ENCODE peak calls at places on chromosomes 4 and X, in five cellular contexts. T, L, V, S and I are unnamed samples.

GRCh38 chr4:57131849-57132745 is 21.9 kb upstream of the IGFBP7 start:
- DNase-seq in V (no peak), L (no peak), T (no peak), S (no peak), I (peak)

GRCh38 chr4:17385403-17385802 is 126.5 kb downstream of the QDPR start:
- DNase-seq in L (peak), V (no peak), T (no peak), S (no peak), I (peak)

GRCh38 chrX:2898861-2899512 is 30.2 kb downstream of the ARSD start:
- DNase-seq in S (no peak), T (peak), V (no peak), L (no peak), I (no peak)

GRCh38 chr4:98620087-98620784 is 38.2 kb downstream of the TSPAN5 start:
- DNase-seq in T (no peak), V (no peak), L (no peak), S (no peak), I (no peak)

GRCh38 chrX:40096395-40097091 is 1.2 kb downstream of the BCOR start:
- DNase-seq in L (no peak), V (no peak), S (no peak), T (peak), I (peak)

GRCh38 chr4:55029321-55029720 is 96.1 kb downstream of the KDR start:
- DNase-seq in L (no peak), S (no peak), V (no peak), T (no peak), I (no peak)

GRCh38 chr4:85430697-85431096 is 44.3 kb upstream of the ARHGAP24 start:
- DNase-seq in L (no peak), T (no peak), S (no peak), V (peak), I (no peak)

GRCh38 chrX:115142057-115142456 is 47.2 kb upstream of the RBMXL3 start:
- DNase-seq in S (no peak), V (no peak), T (no peak), L (no peak), I (no peak)

GRCh38 chr4:113979157-113979972 is at the start of gene ARSJ:
- DNase-seq in T (peak), V (peak), L (peak), S (peak), I (peak)
- H3K4me3 ChIP-seq in T (peak), V (peak), L (peak), S (peak), I (peak)

GRCh38 chrX:118171354-118171753 is 54.7 kb upstream of the KLHL13 start:
- DNase-seq in L (no peak), T (no peak), V (no peak), S (no peak), I (no peak)

GRCh38 chrX:118164138-118164537 is 47.5 kb upstream of the KLHL13 start:
- DNase-seq in S (no peak), L (peak), T (no peak), V (no peak), I (peak)

GRCh38 chrX:118167361-118167760 is 50.8 kb upstream of the KLHL13 start:
- DNase-seq in S (no peak), T (no peak), L (no peak), V (no peak), I (no peak)
- TF ChIP-seq CTCF in S (no peak), T (no peak), L (no peak), V (no peak), I (no peak)

DNA sequence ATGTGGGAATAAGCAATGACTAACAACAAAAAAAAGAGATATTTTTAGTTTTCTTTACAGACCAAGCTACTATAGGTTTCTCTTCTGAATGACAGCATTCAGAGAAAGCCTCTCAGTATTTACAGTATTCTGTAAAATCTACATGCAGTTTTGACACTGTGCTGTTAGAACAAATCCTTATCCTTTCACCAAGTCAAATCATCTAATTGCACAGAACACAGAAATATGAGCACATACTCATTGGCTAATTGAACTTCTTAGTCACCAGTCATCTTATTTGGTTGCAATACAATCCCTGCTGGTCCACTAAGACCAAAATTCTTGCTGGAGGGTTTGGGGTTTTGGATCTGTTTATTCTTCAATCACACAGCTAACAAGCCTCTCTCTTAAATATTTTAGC is 5.7 kb downstream of the ACOT9 start:
- DNase-seq in T (no peak), V (no peak), S (no peak), L (peak), I (peak)
- H3K4me3 ChIP-seq in T (no peak), V (no peak), S (no peak), L (no peak), I (no peak)

GRCh38 chrX:36957425-36958328 is 50.5 kb upstream of the FAM47C start:
- DNase-seq in L (no peak), S (no peak), T (peak), V (peak), I (no peak)

GRCh38 chrX:36963852-36964251 is 44.3 kb upstream of the FAM47C start:
- DNase-seq in T (no peak), L (no peak), S (no peak), V (no peak), I (no peak)

GRCh38 chrX:36963069-36963808 is 44.9 kb upstream of the FAM47C start:
- DNase-seq in L (no peak), T (no peak), S (no peak), V (no peak), I (no peak)

GRCh38 chrX:36961590-36961989 is 46.6 kb upstream of the FAM47C start:
- DNase-seq in L (no peak), S (no peak), V (peak), T (no peak), I (no peak)
- TF ChIP-seq CTCF in L (no peak), S (no peak), V (no peak), T (no peak), I (no peak)

GRCh38 chr4:1349359-1350168 is 2.6 kb downstream of the UVSSA start:
- DNase-seq in L (peak), V (no peak), S (no peak), T (no peak), I (no peak)
- H3K4me3 ChIP-seq in L (no peak), V (no peak), S (no peak), T (no peak), I (no peak)

GRCh38 chr4:1031956-1032795 is 20.8 kb downstream of the FGFRL1 start:
- DNase-seq in V (no peak), S (no peak), L (no peak), T (no peak), I (no peak)
- TF ChIP-seq CTCF in V (peak), S (no peak), L (no peak), T (no peak), I (no peak)

GRCh38 chr4:81031389-81032173 is 1.1 kb downstream of the BMP3 start:
- DNase-seq in T (no peak), L (no peak), V (no peak), S (no peak), I (no peak)
- H3K4me3 ChIP-seq in T (peak), L (no peak), V (no peak), S (peak), I (no peak)